ENCODE peak calls at places on chromosomes 4 and X, in eight cellular contexts. N, O, Y, K, E, H, B and X are unnamed samples.

GRCh38 chr4:183185018-183185417 is 86.0 kb downstream of the WWC2 start:
- DNase-seq in K (peak), E (no peak), N (no peak), Y (no peak), H (no peak), O (no peak), B (no peak), X (no peak)

GRCh38 chr4:185139736-185140135 is 3.3 kb upstream of the SLC25A4 start:
- DNase-seq in Y (no peak), O (no peak), N (no peak), B (no peak), H (peak), E (no peak), K (no peak), X (no peak)

GRCh38 chr4:46219872-46220271 is 96.0 kb upstream of the GABRG1 start:
- DNase-seq in H (no peak), K (no peak), B (no peak), O (no peak), N (no peak), E (no peak), Y (no peak), X (no peak)

GRCh38 chr4:6200922-6201362 is 593 bp upstream of the JAKMIP1 start:
- DNase-seq in B (no peak), N (no peak), O (no peak), H (no peak), K (peak), Y (peak), E (no peak), X (no peak)

GRCh38 chrX:30888526-30889146 is 418 bp downstream of the TAB3 start:
- DNase-seq in E (peak), K (peak), O (peak), Y (no peak), H (no peak), N (no peak), B (no peak), X (no peak)

GRCh38 chrX:56385336-56385735 is 153.2 kb downstream of the KLF8 start:
- DNase-seq in B (no peak), K (no peak), E (no peak), H (no peak), Y (peak), N (no peak), O (no peak), X (no peak)

GRCh38 chr4:180618396-180618795 is 1624.8 kb upstream of the TENM3 start:
- DNase-seq in N (no peak), H (no peak), E (no peak), O (no peak), B (no peak), K (no peak), Y (no peak), X (peak)

GRCh38 chr4:123783936-123784335 is 387.3 kb downstream of the SPRY1 start:
- DNase-seq in E (peak), K (no peak), Y (peak), B (no peak), O (peak), H (no peak), N (no peak), X (peak)

GRCh38 chr4:94548571-94548970 is 96.8 kb downstream of the PDLIM5 start:
- DNase-seq in H (peak), O (peak), K (no peak), Y (peak), B (no peak), N (no peak), E (peak), X (peak)

GRCh38 chr4:6478546-6479220 is 6.3 kb upstream of the PPP2R2C start:
- DNase-seq in E (no peak), N (no peak), O (no peak), Y (no peak), B (peak), H (no peak), K (no peak), X (no peak)

GRCh38 chr4:72055566-72055965 is 23.8 kb downstream of the NPFFR2 start:
- DNase-seq in K (no peak), H (no peak), Y (no peak), O (no peak), E (no peak), N (no peak), B (no peak), X (no peak)

GRCh38 chr4:116358633-116359222 is 726.6 kb downstream of the TRAM1L1 start:
- DNase-seq in B (no peak), N (no peak), K (peak), E (peak), Y (peak), O (peak), H (peak), X (peak)

GRCh38 chr4:84379881-84380618 is 119.0 kb downstream of the NKX6-1 start:
- DNase-seq in N (no peak), O (peak), H (peak), B (no peak), K (no peak), Y (peak), E (peak), X (peak)

GRCh38 chr4:128166982-128167381 is 105.9 kb downstream of the LARP1B start:
- DNase-seq in Y (no peak), E (no peak), H (no peak), B (no peak), N (no peak), K (no peak), O (no peak), X (no peak)

GRCh38 chr4:128528793-128529553 is 241.4 kb upstream of the PGRMC2 start:
- DNase-seq in E (peak), K (no peak), N (no peak), H (peak), Y (peak), O (peak), B (no peak), X (peak)

GRCh38 chr4:87078987-87079469 is 141.4 kb downstream of the KLHL8 start:
- DNase-seq in B (no peak), N (no peak), Y (no peak), O (peak), K (no peak), E (peak), H (peak), X (peak)

GRCh38 chrX:30308263-30309138 is 689 bp downstream of the NR0B1 start:
- DNase-seq in H (peak), B (no peak), E (peak), K (no peak), N (no peak), Y (no peak), O (peak), X (peak)

GRCh38 chr4:175509320-175509719 is 302.7 kb downstream of the GPM6A start:
- DNase-seq in N (no peak), H (peak), B (no peak), O (no peak), K (no peak), Y (peak), E (peak), X (no peak)

GRCh38 chr4:24210332-24210902 is 320.6 kb upstream of the PPARGC1A start:
- DNase-seq in K (no peak), N (no peak), O (peak), Y (no peak), H (peak), B (peak), E (peak), X (peak)

GRCh38 chr4:157043131-157043530 is 32.8 kb upstream of the GLRB start:
- DNase-seq in H (peak), E (peak), K (no peak), Y (peak), N (no peak), O (peak), B (no peak), X (peak)

GRCh38 chr4:142405021-142405991 is 440.8 kb downstream of the INPP4B start:
- DNase-seq in H (peak), Y (peak), K (peak), E (peak), B (no peak), O (peak), N (peak), X (peak)

GRCh38 chrX:39443240-39443639 is 642.0 kb downstream of the MID1IP1 start:
- DNase-seq in H (no peak), B (no peak), K (no peak), O (no peak), Y (no peak), N (no peak), E (no peak), X (no peak)

GRCh38 chr4:172992648-172993356 is 175.8 kb upstream of the GALNT7 start:
- DNase-seq in O (no peak), N (no peak), K (no peak), Y (no peak), E (no peak), B (no peak), H (no peak), X (no peak)

GRCh38 chr4:22508376-22508775 is 7.5 kb downstream of the ADGRA3 start:
- DNase-seq in B (no peak), K (no peak), N (no peak), E (no peak), Y (no peak), O (no peak), H (no peak), X (no peak)

GRCh38 chrX:118644378-118644777 is 83.0 kb upstream of the IL13RA1 start:
- DNase-seq in N (no peak), H (peak), K (no peak), Y (peak), B (no peak), E (peak), O (peak), X (peak)

GRCh38 chr4:160685729-160686128 is 1478.1 kb downstream of the FSTL5 start:
- DNase-seq in E (no peak), N (no peak), O (no peak), K (no peak), H (no peak), B (no peak), Y (no peak), X (no peak)

GRCh38 chr4:181822005-181822375 is 421.2 kb upstream of the TENM3 start:
- DNase-seq in N (no peak), K (no peak), B (no peak), H (peak), Y (no peak), E (peak), O (no peak), X (peak)

GRCh38 chr4:151931563-151931962 is 170.8 kb upstream of the GATB start:
- DNase-seq in B (no peak), H (no peak), O (no peak), Y (no peak), N (no peak), E (no peak), K (no peak), X (no peak)

GRCh38 chr4:2441393-2442174 is 22.8 kb downstream of the CFAP99 start:
- DNase-seq in K (peak), N (peak), B (peak), H (peak), O (peak), Y (peak), E (peak), X (peak)

GRCh38 chr4:7967501-7968261 is 28.0 kb upstream of the AFAP1 start:
- DNase-seq in K (no peak), Y (no peak), H (no peak), O (peak), E (peak), B (no peak), N (no peak), X (peak)

GRCh38 chr4:147768113-147768512 is 36.2 kb downstream of the ARHGAP10 start:
- DNase-seq in O (peak), E (peak), K (no peak), N (no peak), Y (peak), B (no peak), H (peak), X (peak)

GRCh38 chrX:30865020-30865419 is 24.0 kb downstream of the TAB3 start:
- DNase-seq in K (no peak), B (no peak), O (peak), N (no peak), Y (peak), H (peak), E (no peak), X (no peak)

GRCh38 chr4:14926368-14926767 is 75.9 kb upstream of the CPEB2 start:
- DNase-seq in H (no peak), E (no peak), Y (no peak), O (no peak), K (no peak), N (no peak), B (no peak), X (no peak)
- TF ChIP-seq CTCF in H (no peak), E (no peak), Y (no peak), O (no peak), K (no peak), N (no peak), B (no peak), X (no peak)

GRCh38 chr4:112128452-112128851 is 16.8 kb upstream of the FAM241A start:
- DNase-seq in O (peak), K (no peak), B (no peak), H (no peak), N (no peak), E (no peak), Y (no peak), X (no peak)
- H3K4me3 ChIP-seq in O (no peak), K (no peak), B (no peak), H (no peak), N (no peak), E (no peak), Y (no peak), X (no peak)

GRCh38 chr4:82898322-82899243 is 2.0 kb upstream of the THAP9 start:
- DNase-seq in K (no peak), N (no peak), Y (peak), H (peak), O (peak), E (peak), B (no peak), X (peak)
- TF ChIP-seq CTCF in K (peak), N (peak), Y (peak), H (peak), O (no peak), E (peak), B (peak), X (peak)

GRCh38 chr4:55819634-55820033 is at the start of gene EXOC1L:
- DNase-seq in B (no peak), Y (no peak), O (peak), N (no peak), H (no peak), E (peak), K (no peak), X (peak)

GRCh38 chr4:55824865-55825264 is 5.3 kb downstream of the EXOC1L start:
- DNase-seq in Y (no peak), K (no peak), E (no peak), H (no peak), B (no peak), N (no peak), O (no peak), X (no peak)

GRCh38 chr4:55817691-55818090 is 1.9 kb upstream of the EXOC1L start:
- DNase-seq in K (no peak), N (no peak), H (no peak), B (no peak), Y (no peak), O (no peak), E (no peak), X (no peak)

GRCh38 chr4:55820260-55820659 is 670 bp downstream of the EXOC1L start:
- DNase-seq in N (no peak), H (no peak), K (no peak), O (no peak), Y (no peak), E (no peak), B (no peak), X (no peak)
- H3K4me3 ChIP-seq in N (no peak), H (no peak), K (no peak), O (no peak), Y (no peak), E (no peak), B (peak), X (no peak)

DNA sequence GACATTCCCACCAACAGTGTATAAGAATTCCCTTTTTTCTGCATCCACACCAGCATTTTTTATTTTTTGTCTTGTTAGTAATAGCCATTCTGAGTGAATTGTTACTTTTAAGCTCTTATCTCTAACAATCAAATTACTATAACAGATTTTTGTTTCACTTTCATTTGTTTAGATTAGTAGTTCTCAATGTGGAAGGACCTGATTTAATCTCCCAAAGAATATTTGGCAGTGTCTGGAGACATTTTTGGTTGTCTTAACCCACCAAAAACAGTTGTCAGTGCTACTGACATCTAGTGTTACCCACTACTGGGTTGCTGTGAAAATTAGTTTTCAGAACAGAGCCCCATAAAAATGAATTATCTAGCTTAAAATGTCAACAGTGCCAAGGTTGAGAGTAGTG is 37.9 kb downstream of the RUFY3 start:
- DNase-seq in N (no peak), H (no peak), B (no peak), E (no peak), Y (no peak), O (no peak), K (no peak), X (no peak)
- TF ChIP-seq CTCF in N (no peak), H (no peak), B (no peak), E (no peak), Y (no peak), O (no peak), K (no peak), X (no peak)

DNA sequence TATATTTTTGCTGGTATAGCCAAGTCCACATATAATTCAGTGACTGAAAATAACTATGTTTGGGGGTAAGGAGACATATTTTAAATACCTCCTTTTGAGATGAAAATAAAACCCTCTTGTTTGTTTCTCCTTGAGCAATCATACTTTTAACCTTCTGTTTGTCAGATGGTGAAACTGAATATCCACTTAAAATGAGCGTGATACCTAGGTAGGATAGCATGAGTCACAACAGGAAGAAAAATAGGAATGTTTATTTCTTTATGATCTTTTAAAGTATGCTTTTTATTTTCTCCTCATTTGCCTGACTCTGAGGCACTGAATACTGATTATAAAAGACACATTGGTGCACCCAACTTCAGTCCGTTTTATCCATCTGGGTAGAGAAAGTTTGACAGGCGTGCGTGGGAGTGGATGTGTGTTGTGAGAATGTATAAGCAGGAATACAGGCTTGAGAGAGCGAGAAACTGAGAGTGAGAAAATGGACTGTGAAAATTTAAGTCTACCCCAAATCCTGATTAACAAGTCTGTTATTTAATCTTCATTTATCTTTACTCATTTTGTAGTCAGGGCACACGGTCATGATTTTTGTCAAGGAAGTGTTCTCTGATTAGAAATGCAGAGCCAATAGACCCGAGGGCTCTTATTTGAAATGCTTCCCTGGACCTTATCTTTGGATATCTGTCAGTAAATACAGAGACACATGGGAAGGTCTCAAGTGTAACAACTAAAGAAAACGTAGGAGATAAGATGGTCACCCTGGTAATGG is 62.1 kb upstream of the ANTXR2 start:
- DNase-seq in O (no peak), K (no peak), B (no peak), E (no peak), H (peak), N (no peak), Y (peak), X (peak)
- H3K4me3 ChIP-seq in O (no peak), K (no peak), B (no peak), E (no peak), H (no peak), N (no peak), Y (peak), X (no peak)

GRCh38 chrX:35439692-35440091 is 358.4 kb upstream of the MAGEB16 start:
- DNase-seq in N (no peak), Y (no peak), B (no peak), E (no peak), O (no peak), H (peak), K (no peak), X (no peak)

GRCh38 chrX:35442421-35442820 is 355.7 kb upstream of the MAGEB16 start:
- DNase-seq in K (no peak), H (peak), B (no peak), N (no peak), O (no peak), Y (no peak), E (no peak), X (no peak)

DNA sequence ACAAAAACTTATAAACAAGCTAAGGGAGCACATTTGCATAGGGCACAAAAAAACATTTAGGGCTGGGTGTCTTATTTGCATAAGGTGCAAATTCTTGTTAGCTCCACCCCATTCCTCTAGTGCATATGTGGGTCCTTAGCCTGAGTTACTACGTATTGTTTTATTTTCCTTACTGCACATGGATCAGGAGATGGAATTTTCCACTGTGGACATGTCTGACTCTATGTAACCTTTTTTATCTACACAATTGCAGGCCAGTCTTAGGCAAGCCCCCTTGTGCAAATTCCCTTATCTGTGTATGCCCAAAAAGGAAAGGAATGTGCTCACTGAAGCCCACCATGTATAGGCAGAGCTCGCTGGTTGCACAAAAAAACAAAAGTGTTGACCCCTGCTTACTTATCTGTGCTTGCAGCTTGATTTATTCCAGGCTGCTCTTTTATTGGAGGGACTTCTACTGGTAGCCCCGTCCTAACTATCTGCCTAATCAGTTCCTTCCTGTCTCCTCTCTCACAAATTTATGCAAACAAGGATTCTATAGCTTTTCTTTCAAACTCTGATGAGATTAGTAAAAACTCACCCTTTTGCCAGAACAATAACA is 359.0 kb upstream of the MAGEB16 start:
- DNase-seq in O (no peak), Y (no peak), N (no peak), B (no peak), H (no peak), E (no peak), K (no peak), X (no peak)
- TF ChIP-seq CTCF in O (no peak), Y (no peak), N (no peak), B (no peak), H (no peak), E (no peak), K (no peak), X (no peak)

GRCh38 chr4:88533088-88533790 is 9.7 kb upstream of the PYURF start:
- DNase-seq in N (no peak), B (no peak), H (peak), K (no peak), O (peak), Y (peak), E (peak), X (peak)

GRCh38 chr4:88533937-88534750 is 10.6 kb upstream of the PYURF start:
- DNase-seq in B (no peak), K (no peak), H (peak), Y (peak), O (peak), N (no peak), E (peak), X (peak)

GRCh38 chr4:88528861-88529260 is 5.3 kb upstream of the PYURF start:
- DNase-seq in E (no peak), O (peak), B (no peak), Y (no peak), N (no peak), H (no peak), K (no peak), X (no peak)

GRCh38 chr4:88535090-88535755 is 11.6 kb upstream of the PYURF start:
- DNase-seq in E (no peak), K (no peak), Y (no peak), O (no peak), N (no peak), B (no peak), H (no peak), X (no peak)

GRCh38 chr4:88531549-88531948 is 8.0 kb upstream of the PYURF start:
- DNase-seq in K (no peak), E (peak), Y (no peak), H (no peak), B (no peak), N (no peak), O (peak), X (peak)
- H3K4me3 ChIP-seq in K (no peak), E (peak), Y (no peak), H (no peak), B (no peak), N (no peak), O (no peak), X (no peak)

DNA sequence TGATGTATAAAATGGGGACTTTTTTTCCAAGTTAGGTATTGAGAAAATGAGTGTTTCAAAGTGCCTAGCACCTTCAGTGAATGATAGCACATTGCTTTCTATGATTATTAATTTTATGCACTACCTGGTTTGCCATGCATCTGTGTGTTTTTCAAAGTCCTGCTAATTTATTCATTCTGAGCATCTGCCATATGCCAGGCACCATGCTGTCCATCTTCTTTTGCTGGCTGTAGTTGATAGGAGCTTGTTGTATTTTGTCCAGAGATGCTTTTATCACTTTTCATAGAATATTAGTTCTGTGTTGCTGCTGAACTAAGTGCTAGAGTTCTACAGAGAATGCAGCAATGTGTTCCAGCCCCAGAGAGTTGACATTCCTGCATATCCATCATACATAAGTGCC is 48.9 kb upstream of the CLNK start:
- DNase-seq in B (no peak), H (no peak), K (no peak), Y (no peak), N (no peak), E (no peak), O (no peak), X (no peak)
- TF ChIP-seq CTCF in B (no peak), H (no peak), K (no peak), Y (no peak), N (no peak), E (no peak), O (no peak), X (no peak)